ENCODE peak calls at places on chromosomes 7 and 10, in nine cellular contexts. B, K, F, P, V, W, X, N and J are unnamed samples.

GRCh38 chr10:71014021-71014782 is 125.8 kb upstream of the PCBD1 start:
- DNase-seq in F (no peak), B (no peak), N (no peak), V (no peak), K (no peak), P (no peak), X (no peak), W (no peak), J (no peak)

GRCh38 chr10:77386365-77386764 is 251.2 kb downstream of the KCNMA1 start:
- DNase-seq in K (no peak), P (no peak), B (no peak), N (no peak), F (no peak), X (no peak), W (no peak), V (no peak), J (no peak)

GRCh38 chr10:110388682-110389052 is 83.9 kb upstream of the SMNDC1 start:
- DNase-seq in V (no peak), N (no peak), W (no peak), X (no peak), K (peak), B (no peak), P (no peak), F (no peak), J (no peak)

GRCh38 chr7:116932566-116932965 is 20.7 kb upstream of the ST7 start:
- DNase-seq in V (no peak), P (no peak), X (no peak), F (no peak), N (no peak), K (no peak), B (no peak), W (no peak), J (no peak)

GRCh38 chr7:134179321-134179720 is 52.2 kb downstream of the LRGUK start:
- DNase-seq in V (no peak), X (no peak), W (no peak), B (no peak), N (no peak), P (no peak), K (no peak), F (no peak), J (no peak)

GRCh38 chr7:55191926-55192692 is 173.0 kb upstream of the LANCL2 start:
- DNase-seq in X (no peak), F (no peak), P (no peak), V (no peak), B (no peak), N (no peak), W (no peak), K (no peak), J (no peak)

GRCh38 chr10:124911124-124912051 is 30.5 kb upstream of the ZRANB1 start:
- DNase-seq in W (peak), B (no peak), V (no peak), K (no peak), F (no peak), P (peak), N (peak), X (no peak), J (no peak)

GRCh38 chr10:107418411-107418810 is 253.9 kb upstream of the SORCS1 start:
- DNase-seq in X (no peak), P (no peak), K (no peak), B (no peak), V (no peak), N (no peak), F (no peak), W (no peak), J (no peak)

GRCh38 chr10:78782441-78782840 is 286.3 kb upstream of the ZMIZ1 start:
- DNase-seq in P (no peak), K (no peak), X (no peak), V (peak), W (no peak), N (no peak), B (no peak), F (no peak), J (no peak)

GRCh38 chr10:95289003-95289920 is 1.5 kb downstream of the PDLIM1 start:
- DNase-seq in F (peak), V (peak), W (no peak), K (peak), X (peak), P (no peak), B (peak), N (no peak), J (no peak)

GRCh38 chr10:32349968-32350738 is 3.2 kb upstream of the EPC1 start:
- DNase-seq in F (no peak), K (no peak), V (no peak), X (no peak), W (no peak), N (no peak), P (no peak), B (no peak), J (no peak)

GRCh38 chr10:32350811-32351342 is 3.9 kb upstream of the EPC1 start:
- DNase-seq in F (no peak), V (no peak), X (peak), B (no peak), P (no peak), N (no peak), K (no peak), W (no peak), J (no peak)

GRCh38 chr10:32348297-32349198 is 1.6 kb upstream of the EPC1 start:
- DNase-seq in P (no peak), B (no peak), F (peak), X (no peak), K (no peak), W (no peak), N (no peak), V (no peak), J (no peak)

GRCh38 chr10:32347363-32347735 is 391 bp upstream of the EPC1 start:
- DNase-seq in V (no peak), B (no peak), W (no peak), K (no peak), X (no peak), F (no peak), N (no peak), P (no peak), J (no peak)

DNA sequence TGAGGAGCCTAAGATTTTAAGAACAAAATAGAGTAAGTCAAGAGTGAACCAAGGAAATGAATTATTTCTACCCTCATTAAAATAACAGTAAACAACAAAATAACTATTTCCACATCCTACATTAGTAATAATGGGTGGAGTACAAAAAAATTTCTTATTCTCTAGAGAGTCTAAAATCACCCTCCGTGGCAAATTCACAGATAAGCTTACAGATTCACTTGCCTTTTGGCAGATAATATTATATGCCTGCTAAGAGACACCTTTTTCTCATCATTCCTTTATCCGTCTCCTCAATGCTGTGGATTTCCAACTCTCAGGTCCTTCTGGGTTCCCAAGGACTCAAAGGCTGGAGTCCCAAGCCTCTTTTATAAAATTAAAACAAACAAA is 2.2 kb upstream of the EPC1 start:
- DNase-seq in F (no peak), X (no peak), K (no peak), V (no peak), P (no peak), N (no peak), B (no peak), W (no peak), J (no peak)
- H3K4me3 ChIP-seq in F (no peak), X (no peak), K (no peak), V (no peak), P (no peak), N (no peak), B (no peak), W (no peak), J (no peak)

GRCh38 chr7:131489881-131490280 is 66.5 kb downstream of the PODXL start:
- DNase-seq in B (no peak), X (no peak), N (no peak), P (no peak), W (no peak), F (no peak), V (no peak), K (no peak), J (no peak)

GRCh38 chr7:131486346-131486745 is 70.1 kb downstream of the PODXL start:
- DNase-seq in K (no peak), P (no peak), F (no peak), X (no peak), N (no peak), V (no peak), W (no peak), B (no peak), J (no peak)

GRCh38 chr7:131489196-131489595 is 67.2 kb downstream of the PODXL start:
- DNase-seq in F (no peak), V (no peak), X (no peak), B (no peak), W (no peak), N (no peak), K (no peak), P (no peak), J (no peak)

GRCh38 chr7:131487217-131487616 is 69.2 kb downstream of the PODXL start:
- DNase-seq in V (no peak), N (no peak), B (no peak), P (no peak), K (no peak), X (no peak), W (no peak), F (no peak), J (no peak)

GRCh38 chr7:131488361-131488760 is 68.1 kb downstream of the PODXL start:
- DNase-seq in V (no peak), K (no peak), X (peak), N (no peak), P (peak), F (no peak), B (no peak), W (no peak), J (no peak)
- TF ChIP-seq CTCF in V (peak), K (no peak), X (peak), N (no peak), P (peak), F (no peak), B (no peak), W (peak), J (peak)

DNA sequence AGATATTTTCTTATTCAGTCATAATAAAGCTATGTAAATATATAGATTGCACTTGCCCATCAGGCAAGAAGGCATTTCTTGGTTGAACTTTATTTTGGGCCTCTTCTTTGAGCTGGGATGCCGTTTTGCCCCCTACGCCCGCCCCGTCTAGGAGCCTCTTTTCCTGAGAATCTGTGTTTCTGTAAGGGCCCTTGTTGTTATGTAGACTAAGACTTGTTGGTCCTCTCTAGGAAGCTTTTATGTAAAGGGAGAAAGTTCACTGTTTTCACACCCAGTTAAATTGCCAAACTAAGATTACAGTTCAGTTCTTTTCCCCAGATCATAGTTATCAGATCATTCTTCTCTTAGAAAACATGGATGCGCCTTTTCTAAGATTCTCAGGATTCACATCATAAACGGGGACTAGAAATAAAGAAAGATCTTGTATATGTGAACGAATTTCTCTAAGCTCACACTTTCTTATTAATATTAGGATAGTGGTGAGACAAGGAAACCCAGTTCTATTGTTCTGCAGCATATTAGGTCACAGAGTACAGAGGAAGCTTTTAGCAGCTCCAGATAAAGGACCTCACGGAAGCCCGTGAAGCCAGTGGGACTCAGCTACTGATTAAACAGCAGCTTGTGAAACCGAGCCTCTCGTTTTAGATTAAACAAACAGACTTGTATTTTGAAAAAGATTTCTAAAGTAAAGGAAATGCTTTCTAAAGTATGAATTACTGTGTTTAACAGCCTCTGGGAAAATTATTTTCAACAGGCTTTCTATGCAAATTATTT is 3.8 kb downstream of the LMTK2 start:
- DNase-seq in X (no peak), V (peak), K (no peak), F (peak), W (no peak), B (no peak), N (no peak), P (peak), J (no peak)
- H3K4me3 ChIP-seq in X (no peak), V (no peak), K (no peak), F (no peak), W (no peak), B (no peak), N (no peak), P (no peak), J (peak)

DNA sequence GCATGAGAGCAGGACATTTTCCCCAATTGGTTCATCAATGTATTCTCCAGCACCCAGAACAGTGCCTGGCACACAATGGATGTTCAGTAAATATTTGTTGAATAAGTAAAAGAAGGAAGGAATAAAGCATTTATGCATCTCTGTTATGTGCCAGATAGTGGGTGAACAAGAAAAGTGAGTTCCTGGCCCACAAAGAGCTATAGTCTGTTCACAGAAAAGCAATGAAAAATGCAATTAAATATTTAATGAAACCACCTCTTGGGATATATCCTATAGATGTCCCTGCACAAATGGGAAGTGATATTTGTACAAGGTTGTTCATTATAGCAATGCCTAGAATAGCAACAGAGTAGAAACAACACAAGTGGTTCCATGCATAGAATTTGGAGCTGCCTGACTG is 2.1 kb downstream of the ABCA13 start:
- DNase-seq in X (peak), V (no peak), N (no peak), P (no peak), W (no peak), F (no peak), K (no peak), B (no peak), J (no peak)
- TF ChIP-seq CTCF in X (no peak), V (no peak), N (no peak), P (no peak), W (no peak), F (no peak), K (no peak), B (no peak), J (no peak)

GRCh38 chr10:16866861-16867260 is 49.6 kb upstream of the RSU1 start:
- DNase-seq in X (no peak), V (no peak), W (no peak), F (no peak), K (no peak), B (no peak), N (no peak), P (no peak), J (no peak)
- H3K4me3 ChIP-seq in X (no peak), V (no peak), W (no peak), F (no peak), K (no peak), B (no peak), N (no peak), P (no peak), J (no peak)

GRCh38 chr7:82429408-82429807 is 14.2 kb downstream of the CACNA2D1 start:
- DNase-seq in N (no peak), V (no peak), F (no peak), W (no peak), X (no peak), P (peak), K (no peak), B (no peak), J (no peak)
- TF ChIP-seq CTCF in N (no peak), V (no peak), F (no peak), W (no peak), X (no peak), P (no peak), K (no peak), B (no peak), J (no peak)

DNA sequence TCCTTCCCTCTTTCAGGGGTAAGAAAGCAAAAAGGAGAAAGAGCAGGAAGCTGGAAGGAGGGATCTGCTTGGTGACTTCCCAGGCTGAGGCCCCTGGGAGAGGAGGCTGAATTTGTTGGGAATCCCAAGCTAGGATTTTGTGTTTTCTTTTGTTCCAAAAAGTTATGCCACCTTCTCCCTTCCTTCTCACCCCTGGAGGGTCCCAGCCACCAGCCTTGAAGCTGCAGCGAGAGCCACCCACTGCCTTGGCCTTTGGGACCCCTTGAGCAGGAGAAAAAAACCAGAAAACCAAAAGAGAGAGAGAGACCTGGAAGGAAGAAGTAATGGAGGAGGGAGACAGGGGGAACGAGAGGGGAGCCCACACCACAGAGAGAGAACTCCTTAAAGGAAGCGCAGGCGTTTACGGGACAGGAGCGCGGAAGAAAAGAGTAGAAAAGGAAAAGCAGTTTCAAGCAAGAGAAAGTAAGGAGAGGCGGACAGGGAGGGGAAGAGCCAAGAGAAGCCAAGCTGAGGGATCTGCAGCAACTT is 7.1 kb downstream of the VAX1 start:
- DNase-seq in P (no peak), B (no peak), K (no peak), W (no peak), V (no peak), N (no peak), X (no peak), F (no peak), J (no peak)
- H3K4me3 ChIP-seq in P (no peak), B (no peak), K (no peak), W (no peak), V (no peak), N (no peak), X (no peak), F (no peak), J (no peak)

GRCh38 chr7:7709263-7709662 is 9.1 kb downstream of the RPA3 start:
- DNase-seq in N (no peak), V (no peak), K (peak), W (no peak), P (no peak), B (no peak), F (no peak), X (no peak), J (no peak)
- TF ChIP-seq CTCF in N (no peak), V (no peak), K (peak), W (no peak), P (no peak), B (no peak), F (no peak), X (no peak), J (no peak)